ENCODE peak calls at places on chromosomes 16 and 17, in five cellular contexts. R, D, Z, B and J are unnamed samples.

GRCh38 chr17:40675905-40676304 is 10.9 kb upstream of the KRT222 start:
- DNase-seq in Z (no peak), B (no peak), R (no peak), D (no peak), J (no peak)

GRCh38 chr16:57735755-57736418 is at the start of gene KATNB1:
- DNase-seq in B (peak; percentile 69), R (no peak), D (no peak), Z (no peak), J (no peak)

GRCh38 chr17:26766743-26767142 is 527.2 kb upstream of the WSB1 start:
- DNase-seq in B (no peak), Z (no peak), R (no peak), D (no peak), J (no peak)

GRCh38 chr16:10895053-10895946 is 18.3 kb downstream of the CIITA start:
- DNase-seq in B (no peak), D (peak; percentile 29), R (no peak), Z (no peak), J (peak; percentile 62)

GRCh38 chr17:71444011-71444574 is 676.7 kb upstream of the SOX9 start:
- DNase-seq in R (no peak), Z (no peak), D (no peak), B (no peak), J (no peak)

GRCh38 chr16:73483934-73484712 is 436.2 kb upstream of the ZFHX3 start:
- DNase-seq in D (no peak), Z (peak; percentile 28), R (no peak), B (no peak), J (no peak)

GRCh38 chr17:1162116-1162855 is 17.5 kb downstream of the ABR start:
- DNase-seq in B (no peak), R (no peak), D (no peak), Z (no peak), J (no peak)

GRCh38 chr17:20092292-20092867 is 83.2 kb downstream of the SPECC1 start:
- DNase-seq in D (no peak), Z (no peak), R (no peak), B (no peak), J (no peak)

GRCh38 chr16:56884026-56884582 is 19.1 kb downstream of the SLC12A3 start:
- DNase-seq in Z (no peak), R (no peak), B (no peak), D (no peak), J (no peak)

GRCh38 chr17:14340968-14341412 is 40.1 kb downstream of the HS3ST3B1 start:
- DNase-seq in R (no peak), B (no peak), D (no peak), Z (no peak), J (no peak)

GRCh38 chr17:13727441-13728171 is 125.9 kb upstream of the HS3ST3A1 start:
- DNase-seq in B (no peak), D (no peak), Z (no peak), R (no peak), J (no peak)

GRCh38 chr16:15961060-15961511 is 11.7 kb downstream of the ABCC1 start:
- DNase-seq in Z (no peak), D (no peak), R (no peak), B (no peak), J (no peak)

GRCh38 chr17:82370471-82371332 is 863 bp upstream of the UTS2R start:
- DNase-seq in D (no peak), Z (peak; percentile 51), R (no peak), B (no peak), J (no peak)

GRCh38 chr17:47257651-47258339 is 4.2 kb downstream of the ITGB3 start:
- DNase-seq in D (no peak), Z (no peak), B (no peak), R (no peak), J (no peak)

GRCh38 chr17:7466644-7467341 is 12.6 kb downstream of the ZBTB4 start:
- DNase-seq in Z (no peak), R (no peak), D (no peak), B (peak; percentile 88), J (peak; percentile 86)

GRCh38 chr16:88992351-88993005 is 15.5 kb upstream of the CBFA2T3 start:
- DNase-seq in B (no peak), R (no peak), D (no peak), Z (no peak), J (no peak)

GRCh38 chr16:88993946-88994600 is 17.1 kb upstream of the CBFA2T3 start:
- DNase-seq in D (no peak), B (no peak), R (no peak), Z (no peak), J (no peak)

GRCh38 chr16:88991813-88992350 is 14.9 kb upstream of the CBFA2T3 start:
- DNase-seq in Z (no peak), B (no peak), D (no peak), R (no peak), J (no peak)

GRCh38 chr16:88994704-88995103 is 17.7 kb upstream of the CBFA2T3 start:
- DNase-seq in R (no peak), B (no peak), D (no peak), Z (no peak), J (no peak)

GRCh38 chr16:88993006-88993787 is 16.2 kb upstream of the CBFA2T3 start:
- DNase-seq in Z (no peak), D (no peak), B (no peak), R (no peak), J (no peak)
- TF ChIP-seq EP300 in Z (no peak), D (no peak), B (no peak), R (no peak), J (no peak)

GRCh38 chr17:78394209-78394608 is 15.8 kb downstream of the PGS1 start:
- DNase-seq in B (no peak), R (no peak), D (no peak), Z (no peak), J (no peak)
- TF ChIP-seq EP300 in B (no peak), R (no peak), D (no peak), Z (no peak), J (no peak)

GRCh38 chr17:37375685-37376084 is at the start of gene C17orf78:
- DNase-seq in Z (no peak), R (no peak), D (no peak), B (no peak), J (no peak)
- TF ChIP-seq EP300 in Z (no peak), R (no peak), D (no peak), B (no peak), J (no peak)

GRCh38 chr17:76078859-76079576 is at the start of gene ZACN:
- DNase-seq in B (no peak), R (no peak), D (no peak), Z (peak; percentile 53), J (no peak)
- TF ChIP-seq EP300 in B (no peak), R (no peak), D (no peak), Z (no peak), J (no peak)

GRCh38 chr16:8863594-8864424 is 5.0 kb downstream of the CARHSP1 start:
- DNase-seq in D (no peak), B (no peak), Z (no peak), R (no peak), J (no peak)

GRCh38 chr16:8862309-8863130 is 6.3 kb downstream of the CARHSP1 start:
- DNase-seq in R (no peak), Z (no peak), B (no peak), D (no peak), J (no peak)

GRCh38 chr16:8861563-8862308 is 7.1 kb downstream of the CARHSP1 start:
- DNase-seq in D (no peak), Z (no peak), B (peak; percentile 84), R (no peak), J (no peak)

GRCh38 chr16:8858994-8859912 is 9.6 kb downstream of the CARHSP1 start:
- DNase-seq in B (peak; percentile 67), Z (no peak), D (no peak), R (no peak), J (no peak)

DNA sequence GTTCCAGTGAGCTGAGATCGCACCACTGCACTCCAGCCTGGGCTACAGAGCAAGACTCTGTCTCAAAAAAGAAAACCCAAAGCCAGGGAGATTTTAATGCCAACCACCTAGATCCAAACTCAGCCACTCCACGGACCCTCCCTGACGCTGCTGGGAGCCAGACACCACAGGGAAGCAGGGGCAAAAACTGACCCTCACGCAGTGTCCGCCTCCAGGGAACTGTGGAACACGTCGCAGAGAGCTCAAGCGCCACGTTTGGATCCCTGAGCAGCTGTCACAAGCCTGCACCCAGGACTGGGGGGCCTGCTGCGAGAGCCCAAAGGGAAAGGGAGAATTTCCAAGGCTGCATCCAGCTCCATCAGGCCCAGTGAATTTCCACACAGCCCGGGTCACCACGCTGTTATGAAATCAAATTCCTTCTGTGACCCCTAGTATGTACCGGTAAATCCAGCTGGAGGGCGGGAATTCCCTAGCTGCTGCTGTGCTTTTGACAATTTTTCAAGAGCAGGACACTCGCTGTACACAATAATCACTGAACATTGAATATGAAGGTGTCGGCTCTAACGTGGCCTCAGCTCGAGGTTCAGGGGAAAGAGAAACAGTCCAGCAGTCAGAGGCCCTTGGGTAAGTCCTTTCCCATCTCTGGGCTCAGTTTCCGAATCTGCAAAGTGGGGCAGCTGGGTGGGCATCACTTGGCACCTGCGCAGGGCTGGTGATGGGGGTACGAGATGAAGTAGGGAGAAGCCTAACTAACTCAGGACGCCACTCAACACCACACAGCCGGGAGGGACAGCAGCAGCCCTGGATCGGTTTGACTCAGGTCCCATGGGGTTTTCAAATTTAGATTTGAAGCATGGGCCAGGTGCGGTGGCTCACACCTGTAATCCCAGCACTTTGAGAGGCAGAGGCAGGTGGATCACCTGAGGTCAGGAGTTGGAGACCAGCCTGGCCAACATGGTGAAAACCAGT is 8.6 kb downstream of the CARHSP1 start:
- DNase-seq in R (peak; percentile 95), Z (no peak), B (peak; percentile 93), D (no peak), J (peak; percentile 71)
- TF ChIP-seq EP300 in R (no peak), Z (no peak), B (no peak), D (no peak), J (no peak)

GRCh38 chr17:70034158-70034557 is 40.9 kb upstream of the KCNJ16 start:
- DNase-seq in D (no peak), B (no peak), Z (no peak), R (no peak), J (no peak)
- TF ChIP-seq EP300 in D (no peak), B (no peak), Z (no peak), R (no peak), J (no peak)

DNA sequence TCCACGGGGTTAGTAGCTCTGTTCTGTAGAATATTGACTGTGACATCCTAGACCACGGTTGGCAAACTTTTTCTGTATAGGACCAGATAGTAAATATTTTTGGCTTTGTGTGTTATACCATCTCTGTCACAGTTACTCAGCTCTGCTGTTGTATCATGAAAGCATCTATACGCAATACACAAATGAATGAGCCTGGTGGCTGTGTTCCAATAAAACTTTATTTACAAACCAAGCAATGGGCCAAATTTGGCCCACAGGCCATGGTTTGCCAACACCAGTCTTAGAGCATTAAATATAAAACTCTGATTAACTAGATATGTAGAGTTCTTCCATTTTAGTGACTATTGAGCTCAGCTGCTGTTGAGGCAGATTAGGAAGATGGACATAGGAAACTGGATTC is 132.7 kb downstream of the MAP2K6 start:
- DNase-seq in D (no peak), R (no peak), B (no peak), Z (no peak), J (no peak)
- TF ChIP-seq EP300 in D (no peak), R (no peak), B (no peak), Z (no peak), J (no peak)